ENCODE peak calls at places on chromosomes 12 and 14, in seven cellular contexts. N is BE2C; T is stomach; S is CD8-positive, alpha-beta T cell; O is bronchial epithelial cell; A is choroid plexus epithelial cell; H is Calu3. W is an unnamed sample.

GRCh38 chr12:92338102-92338501 is 192.5 kb upstream of the BTG1 start:
- DNase-seq in N (no peak), T (no peak), S (no peak), O (no peak), A (no peak), H (no peak), W (no peak)

GRCh38 chr12:45887544-45887943 is 102.8 kb downstream of the SCAF11 start:
- DNase-seq in N (no peak), T (no peak), S (no peak), O (no peak), A (no peak), H (no peak), W (no peak)

GRCh38 chr14:61521773-61522172 is 173.5 kb upstream of the HIF1A start:
- DNase-seq in N (no peak), T (no peak), S (no peak), O (no peak), A (no peak), H (no peak), W (no peak)

GRCh38 chr12:95179011-95179410 is 38.3 kb downstream of the FGD6 start:
- DNase-seq in N (no peak), T (no peak), S (no peak), O (no peak), A (no peak), H (no peak), W (no peak)

GRCh38 chr12:87967871-87968270 is 61.3 kb downstream of the C12orf50 start:
- DNase-seq in N (peak; percentile 44), T (no peak), S (no peak), O (peak; percentile 42), A (peak; percentile 73), H (no peak), W (peak; percentile 34)

GRCh38 chr14:72679591-72680151 is 214.2 kb downstream of the DPF3 start:
- DNase-seq in N (peak; percentile 51), T (no peak), S (no peak), O (no peak), A (no peak), H (no peak), W (no peak)

GRCh38 chr14:59463773-59464650 is 1.2 kb downstream of the GPR135 start:
- DNase-seq in N (no peak), T (no peak), S (peak; percentile 23), O (no peak), A (peak; percentile 47), H (no peak), W (no peak)

GRCh38 chr14:103073367-103073875 is 10.6 kb upstream of the LBHD2 start:
- DNase-seq in N (no peak), T (no peak), S (no peak), O (no peak), A (no peak), H (peak; percentile 85), W (no peak)

GRCh38 chr12:104197264-104197663 is 18.3 kb upstream of the TXNRD1 start:
- DNase-seq in N (no peak), T (no peak), S (no peak), O (no peak), A (peak; percentile 65), H (no peak), W (peak; percentile 31)

GRCh38 chr14:74838141-74838540 is 37.8 kb downstream of the PROX2 start:
- DNase-seq in N (no peak), T (no peak), S (no peak), O (no peak), A (peak; percentile 51), H (no peak), W (no peak)

GRCh38 chr12:26878661-26879119 is 45.7 kb upstream of the ITPR2 start:
- DNase-seq in N (peak; percentile 38), T (peak; percentile 85), S (no peak), O (no peak), A (peak; percentile 26), H (no peak), W (peak; percentile 62)

GRCh38 chr12:116673713-116674112 is 64.2 kb downstream of the SPRING1 start:
- DNase-seq in N (no peak), T (no peak), S (no peak), O (no peak), A (no peak), H (no peak), W (peak; percentile 42)
- TF ChIP-seq CTCF in N (peak; percentile 38), T (no peak), S (no peak), O (no peak), A (peak; percentile 22), H (no peak), W (no peak)

GRCh38 chr12:6354539-6355393 is 12.9 kb upstream of the TNFRSF1A start:
- DNase-seq in N (no peak), T (no peak), S (no peak), O (no peak), A (no peak), H (no peak), W (no peak)
- TF ChIP-seq CTCF in N (no peak), T (no peak), S (no peak), O (no peak), A (no peak), H (no peak), W (no peak)

GRCh38 chr12:120835304-120835612 is 68.9 kb downstream of the SPPL3 start:
- DNase-seq in N (no peak), T (no peak), S (no peak), O (peak; percentile 72), A (peak; percentile 17), H (no peak), W (no peak)
- TF ChIP-seq CTCF in N (no peak), T (no peak), S (no peak), O (no peak), A (no peak), H (no peak), W (no peak)

GRCh38 chr14:68655961-68656360 is 136.9 kb downstream of the ZFP36L1 start:
- DNase-seq in N (no peak), T (no peak), S (no peak), O (no peak), A (no peak), H (peak; percentile 45), W (peak; percentile 35)
- TF ChIP-seq CTCF in N (peak; percentile 16), T (no peak), S (no peak), O (peak; percentile 32), A (peak; percentile 26), H (no peak), W (no peak)